ENCODE peak calls at places on chromosomes 7 and 10, in five cellular contexts. P is naive thymus-derived CD8-positive, alpha-beta T cell; B is Calu3; W is AG08396; D is heart right ventricle. M is an unnamed sample.

GRCh38 chr10:125076121-125076825 is 84.1 kb downstream of the CTBP2 start:
- DNase-seq in P (no peak), B (no peak), W (no peak), D (no peak), M (no peak)

GRCh38 chr10:71603190-71603589 is 116.4 kb downstream of the C10orf105 start:
- DNase-seq in P (no peak), B (no peak), W (no peak), D (no peak), M (no peak)

GRCh38 chr7:99156649-99157048 is 12.7 kb upstream of the SMURF1 start:
- DNase-seq in P (no peak), B (no peak), W (no peak), D (no peak), M (no peak)

GRCh38 chr10:126521354-126521753 is 133.1 kb upstream of the ADAM12 start:
- DNase-seq in P (no peak), B (peak; percentile 21), W (no peak), D (no peak), M (no peak)

GRCh38 chr10:21134645-21135395 is 237.7 kb upstream of the NEBL start:
- DNase-seq in P (no peak), B (peak; percentile 28), W (no peak), D (no peak), M (no peak)

GRCh38 chr10:51700228-51700835 is 937 bp upstream of the CSTF2T start:
- DNase-seq in P (no peak), B (peak; percentile 26), W (no peak), D (no peak), M (no peak)

GRCh38 chr7:154767194-154767593 is 235.7 kb downstream of the PAXIP1 start:
- DNase-seq in P (no peak), B (no peak), W (no peak), D (no peak), M (no peak)

GRCh38 chr7:55794527-55794926 is 68.0 kb downstream of the SEPTIN14 start:
- DNase-seq in P (no peak), B (peak; percentile 78), W (no peak), D (no peak), M (no peak)

GRCh38 chr7:33807779-33808482 is 97.4 kb upstream of the BMPER start:
- DNase-seq in P (no peak), B (peak; percentile 42), W (peak; percentile 32), D (peak; percentile 18), M (no peak)

GRCh38 chr7:13327669-13328068 is 640.2 kb downstream of the ARL4A start:
- DNase-seq in P (no peak), B (no peak), W (no peak), D (no peak), M (no peak)

GRCh38 chr7:83739527-83739926 is 90.6 kb upstream of the SEMA3E start:
- DNase-seq in P (no peak), B (no peak), W (no peak), D (no peak), M (no peak)

GRCh38 chr7:26685636-26686035 is 178.8 kb downstream of the SKAP2 start:
- DNase-seq in P (no peak), B (no peak), W (no peak), D (no peak), M (no peak)

GRCh38 chr10:13716161-13717071 is 129.7 kb downstream of the PRPF18 start:
- DNase-seq in P (no peak), B (no peak), W (peak; percentile 47), D (peak; percentile 56), M (no peak)

GRCh38 chr7:96430350-96430749 is 108.5 kb upstream of the SLC25A13 start:
- DNase-seq in P (no peak), B (no peak), W (no peak), D (no peak), M (no peak)

GRCh38 chr7:31553636-31554035 is 39.7 kb downstream of the ITPRID1 start:
- DNase-seq in P (no peak), B (no peak), W (no peak), D (no peak), M (no peak)

GRCh38 chr7:121001932-121002754 is 13.6 kb downstream of the CPED1 start:
- DNase-seq in P (no peak), B (no peak), W (no peak), D (no peak), M (no peak)

GRCh38 chr7:74417419-74417971 is 36.2 kb upstream of the GTF2IRD1 start:
- DNase-seq in P (peak; percentile 28), B (peak; percentile 69), W (peak; percentile 90), D (peak; percentile 64), M (peak; percentile 92)

M was measured in GM10248.